ENCODE peak calls at places on chromosome 1, in six cellular contexts. One of them, this sample, is unnamed.

GRCh38 chr1:89918127-89918793 is 76.7 kb upstream of the ZNF326 start:
- DNase-seq in neural progenitor cell: no peak
- DNase-seq in GM23338: no peak
- DNase-seq in hepatocyte: no peak
- DNase-seq in SK-N-SH: no peak
- DNase-seq in MM.1S: no peak
- DNase-seq in this sample: no peak

GRCh38 chr1:117137281-117137680 is 15.7 kb upstream of the TRIM45 start:
- DNase-seq in neural progenitor cell: no peak
- DNase-seq in GM23338: no peak
- DNase-seq in hepatocyte: no peak
- DNase-seq in SK-N-SH: no peak
- DNase-seq in MM.1S: no peak
- DNase-seq in this sample: no peak

GRCh38 chr1:116380499-116381316 is 7.7 kb downstream of the ATP1A1 start:
- DNase-seq in neural progenitor cell: no peak
- DNase-seq in GM23338: no peak
- DNase-seq in hepatocyte: no peak
- DNase-seq in SK-N-SH: no peak
- DNase-seq in MM.1S: no peak
- DNase-seq in this sample: no peak

GRCh38 chr1:44610527-44611148 is 63.6 kb downstream of the TMEM53 start:
- DNase-seq in neural progenitor cell: peak
- DNase-seq in GM23338: peak
- DNase-seq in hepatocyte: no peak
- DNase-seq in SK-N-SH: no peak
- DNase-seq in MM.1S: no peak
- DNase-seq in this sample: no peak

GRCh38 chr1:205348559-205349477 is 7.9 kb downstream of the KLHDC8A start:
- DNase-seq in neural progenitor cell: no peak
- DNase-seq in GM23338: no peak
- DNase-seq in hepatocyte: no peak
- DNase-seq in SK-N-SH: no peak
- DNase-seq in MM.1S: peak
- DNase-seq in this sample: no peak

GRCh38 chr1:6108937-6109636 is 63.4 kb downstream of the KCNAB2 start:
- DNase-seq in neural progenitor cell: peak
- DNase-seq in GM23338: peak
- DNase-seq in hepatocyte: no peak
- DNase-seq in SK-N-SH: peak
- DNase-seq in MM.1S: peak
- DNase-seq in this sample: peak

GRCh38 chr1:246930830-246931548 is 759 bp downstream of the AHCTF1 start:
- DNase-seq in neural progenitor cell: no peak
- DNase-seq in GM23338: peak
- DNase-seq in hepatocyte: peak
- DNase-seq in SK-N-SH: peak
- DNase-seq in MM.1S: peak
- DNase-seq in this sample: peak

GRCh38 chr1:43144228-43144627 is 27.9 kb downstream of the EBNA1BP2 start:
- DNase-seq in neural progenitor cell: no peak
- DNase-seq in GM23338: no peak
- DNase-seq in hepatocyte: no peak
- DNase-seq in SK-N-SH: no peak
- DNase-seq in MM.1S: no peak
- DNase-seq in this sample: peak

GRCh38 chr1:42730988-42731387 is 9.0 kb downstream of the CLDN19 start:
- DNase-seq in neural progenitor cell: no peak
- DNase-seq in GM23338: peak
- DNase-seq in hepatocyte: no peak
- DNase-seq in SK-N-SH: peak
- DNase-seq in MM.1S: no peak
- DNase-seq in this sample: peak

GRCh38 chr1:182197555-182197954 is 136.0 kb upstream of the ZNF648 start:
- DNase-seq in neural progenitor cell: no peak
- DNase-seq in GM23338: no peak
- DNase-seq in hepatocyte: no peak
- DNase-seq in SK-N-SH: no peak
- DNase-seq in MM.1S: no peak
- DNase-seq in this sample: no peak

GRCh38 chr1:239555350-239555749 is 169.0 kb downstream of the CHRM3 start:
- DNase-seq in neural progenitor cell: peak
- DNase-seq in GM23338: peak
- DNase-seq in hepatocyte: no peak
- DNase-seq in SK-N-SH: no peak
- DNase-seq in MM.1S: no peak
- DNase-seq in this sample: no peak

GRCh38 chr1:239562095-239562494 is 175.7 kb downstream of the CHRM3 start:
- DNase-seq in neural progenitor cell: no peak
- DNase-seq in GM23338: no peak
- DNase-seq in hepatocyte: no peak
- DNase-seq in SK-N-SH: no peak
- DNase-seq in MM.1S: no peak
- DNase-seq in this sample: no peak

GRCh38 chr1:239560921-239561320 is 174.6 kb downstream of the CHRM3 start:
- DNase-seq in neural progenitor cell: no peak
- DNase-seq in GM23338: no peak
- DNase-seq in hepatocyte: no peak
- DNase-seq in SK-N-SH: no peak
- DNase-seq in MM.1S: no peak
- DNase-seq in this sample: no peak

GRCh38 chr1:239558992-239559391 is 172.6 kb downstream of the CHRM3 start:
- DNase-seq in neural progenitor cell: no peak
- DNase-seq in GM23338: no peak
- DNase-seq in hepatocyte: no peak
- DNase-seq in SK-N-SH: no peak
- DNase-seq in MM.1S: no peak
- DNase-seq in this sample: peak

DNA sequence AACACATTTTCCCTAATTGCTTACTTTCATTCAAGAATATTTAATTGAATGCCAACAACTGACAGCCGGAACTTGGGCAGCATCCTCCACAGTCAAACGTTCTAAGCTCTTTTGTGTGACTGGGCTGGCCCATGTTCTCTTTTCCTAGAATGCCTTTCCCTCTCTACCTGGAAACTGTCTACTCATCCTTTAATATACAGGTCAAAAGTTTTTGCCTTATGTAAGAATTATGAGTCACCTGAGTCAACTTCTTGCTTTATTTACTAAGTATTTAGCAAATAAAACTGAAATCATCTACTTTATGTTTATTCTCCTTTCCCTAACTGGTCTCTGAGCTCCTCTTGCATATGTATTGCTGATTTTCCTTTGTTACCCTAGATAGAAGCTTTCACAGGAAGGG is 172.2 kb downstream of the CHRM3 start:
- DNase-seq in neural progenitor cell: no peak
- DNase-seq in GM23338: no peak
- DNase-seq in hepatocyte: no peak
- DNase-seq in SK-N-SH: no peak
- DNase-seq in MM.1S: no peak
- DNase-seq in this sample: peak
- H3K4me3 ChIP-seq in neural progenitor cell: no peak
- H3K4me3 ChIP-seq in GM23338: no peak
- H3K4me3 ChIP-seq in hepatocyte: no peak
- H3K4me3 ChIP-seq in SK-N-SH: no peak
- H3K4me3 ChIP-seq in MM.1S: no peak
- H3K4me3 ChIP-seq in this sample: peak

GRCh38 chr1:20399606-20400180 is 86.3 kb downstream of the CAMK2N1 start:
- DNase-seq in neural progenitor cell: no peak
- DNase-seq in GM23338: no peak
- DNase-seq in hepatocyte: no peak
- DNase-seq in SK-N-SH: no peak
- DNase-seq in MM.1S: no peak
- DNase-seq in this sample: no peak
- TF ChIP-seq CTCF in neural progenitor cell: no peak
- TF ChIP-seq CTCF in GM23338: no peak
- TF ChIP-seq CTCF in hepatocyte: no peak
- TF ChIP-seq CTCF in SK-N-SH: no peak
- TF ChIP-seq CTCF in MM.1S: no peak
- TF ChIP-seq CTCF in this sample: no peak

DNA sequence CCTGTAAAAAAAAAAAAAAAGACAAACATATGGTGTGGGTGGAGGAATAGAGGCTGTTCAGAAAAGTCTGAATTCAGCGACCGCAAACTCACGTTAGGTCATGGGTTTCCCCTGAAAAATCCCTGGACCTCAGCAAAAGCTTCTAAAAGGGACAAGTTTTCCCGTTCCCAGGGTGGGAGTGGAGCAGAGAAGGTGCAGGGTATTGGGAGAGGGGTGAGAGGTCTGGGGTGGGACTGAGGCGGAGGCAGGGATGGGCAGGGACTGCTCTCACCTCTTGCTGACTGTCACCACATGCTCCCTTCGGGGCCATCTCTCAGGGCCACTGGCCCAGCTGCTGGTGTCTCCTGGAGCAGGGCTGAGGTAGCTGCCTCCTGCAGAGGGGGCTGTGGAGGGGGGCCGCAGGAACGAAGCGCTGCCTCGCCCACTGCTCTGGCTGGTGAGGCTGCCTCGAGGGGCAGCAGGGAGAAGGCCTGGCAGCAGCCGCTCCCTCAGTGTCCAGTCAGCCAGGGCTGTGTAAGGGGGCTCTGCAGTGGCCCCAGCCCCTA is 2.7 kb upstream of the TAGLN2 start:
- DNase-seq in neural progenitor cell: no peak
- DNase-seq in GM23338: no peak
- DNase-seq in hepatocyte: no peak
- DNase-seq in SK-N-SH: no peak
- DNase-seq in MM.1S: no peak
- DNase-seq in this sample: no peak
- TF ChIP-seq EZH2phosphoT487 in neural progenitor cell: no peak
- TF ChIP-seq EZH2phosphoT487 in GM23338: no peak
- TF ChIP-seq EZH2phosphoT487 in hepatocyte: no peak
- TF ChIP-seq EZH2phosphoT487 in SK-N-SH: no peak
- TF ChIP-seq EZH2phosphoT487 in MM.1S: no peak
- TF ChIP-seq EZH2phosphoT487 in this sample: no peak

DNA sequence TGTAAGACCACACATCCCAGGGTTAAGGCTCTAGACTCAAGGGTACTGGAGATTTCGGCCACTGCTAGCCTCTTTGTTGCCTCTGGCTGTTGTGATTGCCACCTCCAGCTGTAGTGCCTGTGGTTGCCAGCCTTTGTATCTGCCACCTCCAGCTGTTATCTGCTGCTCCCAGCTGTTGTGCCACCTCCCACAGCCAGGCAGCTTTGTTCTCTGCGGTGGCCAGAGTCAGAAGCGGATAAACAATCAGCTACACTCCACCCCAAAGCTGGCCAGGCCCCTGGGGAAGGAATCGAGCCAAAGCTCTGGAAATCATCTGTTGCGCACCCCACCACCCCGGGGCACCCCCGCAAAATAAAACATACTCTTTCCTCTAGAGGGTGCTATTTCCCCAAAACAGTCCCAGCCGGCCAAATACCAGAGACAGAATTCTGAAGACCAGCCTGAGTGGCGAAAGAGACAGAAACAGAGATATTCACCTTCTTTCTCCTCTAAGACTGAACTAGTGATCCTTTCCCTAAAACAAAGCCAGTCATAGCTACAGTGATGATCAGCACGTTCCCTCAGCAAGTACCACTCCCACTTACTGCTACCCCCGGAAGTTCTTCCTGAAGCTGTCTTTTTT is 14.8 kb upstream of the PIGM start:
- DNase-seq in neural progenitor cell: peak
- DNase-seq in GM23338: peak
- DNase-seq in hepatocyte: peak
- DNase-seq in SK-N-SH: peak
- DNase-seq in MM.1S: peak
- DNase-seq in this sample: peak
- H3K4me3 ChIP-seq in neural progenitor cell: peak
- H3K4me3 ChIP-seq in GM23338: peak
- H3K4me3 ChIP-seq in hepatocyte: no peak
- H3K4me3 ChIP-seq in SK-N-SH: no peak
- H3K4me3 ChIP-seq in MM.1S: peak
- H3K4me3 ChIP-seq in this sample: no peak

DNA sequence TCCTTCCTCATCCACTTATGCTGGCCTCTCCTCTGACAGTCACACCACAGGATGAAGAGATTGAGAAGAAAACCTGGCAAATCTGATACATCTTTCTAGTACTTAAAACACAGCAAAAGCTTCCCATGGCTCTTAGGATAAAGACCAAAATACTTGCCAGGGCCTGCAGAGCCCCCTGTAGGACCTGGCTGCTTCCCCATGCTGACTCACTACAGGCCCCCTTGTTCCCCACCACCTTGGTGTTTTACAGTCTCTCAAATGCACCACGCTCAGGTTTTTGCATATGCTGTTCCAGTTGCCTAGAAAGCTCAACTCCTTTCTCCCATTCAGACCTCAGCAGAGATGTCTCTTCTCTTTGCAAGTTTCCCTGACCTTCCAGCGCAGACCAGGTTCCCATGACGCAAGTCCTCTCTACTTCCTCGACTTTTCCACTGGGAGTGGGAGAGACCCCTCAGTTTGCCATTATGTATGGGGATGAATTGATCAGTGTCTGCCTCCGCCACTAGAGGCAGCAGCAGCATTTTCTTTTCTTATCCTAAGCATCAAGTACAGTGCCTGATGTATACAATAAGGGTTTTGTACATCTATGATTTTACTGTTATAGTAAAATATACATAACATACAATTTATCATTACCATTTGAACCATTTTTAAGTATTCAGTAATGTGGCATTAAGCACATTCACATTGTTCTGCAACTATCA is 113.8 kb upstream of the C8B start:
- DNase-seq in neural progenitor cell: no peak
- DNase-seq in GM23338: peak
- DNase-seq in hepatocyte: no peak
- DNase-seq in SK-N-SH: no peak
- DNase-seq in MM.1S: no peak
- DNase-seq in this sample: peak
- TF ChIP-seq CTCF in neural progenitor cell: peak
- TF ChIP-seq CTCF in GM23338: peak
- TF ChIP-seq CTCF in hepatocyte: peak
- TF ChIP-seq CTCF in SK-N-SH: peak
- TF ChIP-seq CTCF in MM.1S: peak
- TF ChIP-seq CTCF in this sample: peak

DNA sequence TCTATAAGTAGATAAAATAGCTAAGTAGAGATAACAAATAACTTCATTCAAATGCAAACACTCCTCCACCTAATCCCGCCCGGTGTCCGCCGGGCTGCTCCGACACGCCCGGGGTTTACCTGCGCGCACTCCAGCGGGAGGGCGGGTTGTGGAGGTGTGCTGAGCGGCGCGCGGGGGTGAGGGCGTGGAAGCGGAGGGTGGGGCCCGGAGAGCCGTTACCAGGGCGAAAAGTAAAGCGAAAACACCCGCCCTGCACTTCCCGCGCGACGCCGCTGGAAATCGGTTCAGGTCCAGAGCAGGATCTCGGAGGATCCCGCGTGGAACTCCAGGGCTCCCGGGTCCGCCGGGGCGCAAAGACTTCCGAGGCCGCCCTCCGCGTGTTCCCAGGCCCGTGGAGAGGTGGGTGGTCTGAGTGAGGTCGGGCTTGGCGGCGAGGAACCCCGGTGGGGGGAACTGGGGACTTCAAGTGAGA is 1.8 kb upstream of the ATF3 start:
- DNase-seq in neural progenitor cell: peak
- DNase-seq in GM23338: peak
- DNase-seq in hepatocyte: peak
- DNase-seq in SK-N-SH: peak
- DNase-seq in MM.1S: peak
- DNase-seq in this sample: peak
- TF ChIP-seq EZH2phosphoT487 in neural progenitor cell: no peak
- TF ChIP-seq EZH2phosphoT487 in GM23338: peak
- TF ChIP-seq EZH2phosphoT487 in hepatocyte: peak
- TF ChIP-seq EZH2phosphoT487 in SK-N-SH: peak
- TF ChIP-seq EZH2phosphoT487 in MM.1S: no peak
- TF ChIP-seq EZH2phosphoT487 in this sample: peak